ENCODE peak calls at places on chromosomes 16 and 17, in four cellular contexts. One of them, this sample, is unnamed.

GRCh38 chr17:44221072-44221861 is 1.8 kb upstream of the UBTF start:
- DNase-seq in lower lobe of right lung: peak; percentile 82
- DNase-seq in thoracic aorta: no peak
- DNase-seq in RWPE1: peak; percentile 70
- DNase-seq in this sample: peak; percentile 95

GRCh38 chr16:85321856-85322271 is 209.6 kb upstream of the CIBAR2 start:
- DNase-seq in RWPE1: no peak
- DNase-seq in lower lobe of right lung: peak; percentile 89
- DNase-seq in thoracic aorta: peak; percentile 95
- DNase-seq in this sample: no peak

GRCh38 chr17:55769625-55770000 is 18.8 kb downstream of the PCTP start:
- DNase-seq in thoracic aorta: no peak
- DNase-seq in RWPE1: peak; percentile 23
- DNase-seq in lower lobe of right lung: no peak
- DNase-seq in this sample: no peak

GRCh38 chr16:21156767-21157467 is 1.6 kb upstream of the LDAF1 start:
- DNase-seq in thoracic aorta: no peak
- DNase-seq in RWPE1: peak; percentile 70
- DNase-seq in lower lobe of right lung: no peak
- DNase-seq in this sample: no peak

GRCh38 chr17:59844884-59845594 is 47.7 kb downstream of the TUBD1 start:
- DNase-seq in RWPE1: no peak
- DNase-seq in thoracic aorta: no peak
- DNase-seq in lower lobe of right lung: no peak
- DNase-seq in this sample: no peak

GRCh38 chr17:20155258-20156195 is 146.4 kb downstream of the SPECC1 start:
- DNase-seq in thoracic aorta: peak; percentile 96
- DNase-seq in RWPE1: peak; percentile 96
- DNase-seq in lower lobe of right lung: peak; percentile 99
- DNase-seq in this sample: peak; percentile 99

GRCh38 chr16:643050-643368 is 1.4 kb downstream of the MCRIP2 start:
- DNase-seq in thoracic aorta: no peak
- DNase-seq in lower lobe of right lung: no peak
- DNase-seq in RWPE1: no peak
- DNase-seq in this sample: no peak

GRCh38 chr16:49492090-49492801 is 118.6 kb downstream of the C16orf78 start:
- DNase-seq in RWPE1: peak; percentile 30
- DNase-seq in lower lobe of right lung: peak; percentile 56
- DNase-seq in thoracic aorta: no peak
- DNase-seq in this sample: peak; percentile 82

GRCh38 chr16:78955206-78955605 is 645.3 kb downstream of the MAF start:
- DNase-seq in RWPE1: no peak
- DNase-seq in thoracic aorta: no peak
- DNase-seq in lower lobe of right lung: no peak
- DNase-seq in this sample: no peak

GRCh38 chr17:9298776-9299295 is 276.8 kb downstream of the STX8 start:
- DNase-seq in thoracic aorta: no peak
- DNase-seq in lower lobe of right lung: no peak
- DNase-seq in RWPE1: no peak
- DNase-seq in this sample: no peak

GRCh38 chr17:81422776-81423697 is 27.8 kb downstream of the BAHCC1 start:
- DNase-seq in RWPE1: peak; percentile 93
- DNase-seq in lower lobe of right lung: peak; percentile 77
- DNase-seq in thoracic aorta: peak; percentile 71
- DNase-seq in this sample: no peak

GRCh38 chr17:32279933-32280716 is 14.5 kb downstream of the RHBDL3 start:
- DNase-seq in thoracic aorta: no peak
- DNase-seq in RWPE1: no peak
- DNase-seq in lower lobe of right lung: no peak
- DNase-seq in this sample: no peak

GRCh38 chr17:2042355-2042929 is 620 bp downstream of the OVCA2 start:
- DNase-seq in lower lobe of right lung: no peak
- DNase-seq in RWPE1: no peak
- DNase-seq in thoracic aorta: no peak
- DNase-seq in this sample: no peak

GRCh38 chr17:33594000-33594399 is 300.9 kb upstream of the ASIC2 start:
- DNase-seq in RWPE1: no peak
- DNase-seq in thoracic aorta: no peak
- DNase-seq in lower lobe of right lung: no peak
- DNase-seq in this sample: no peak

GRCh38 chr16:5188318-5189025 is 90.9 kb upstream of the EEF2KMT start:
- DNase-seq in thoracic aorta: no peak
- DNase-seq in lower lobe of right lung: no peak
- DNase-seq in RWPE1: no peak
- DNase-seq in this sample: no peak

GRCh38 chr16:13021996-13022395 is 120.6 kb downstream of the SHISA9 start:
- DNase-seq in thoracic aorta: no peak
- DNase-seq in lower lobe of right lung: no peak
- DNase-seq in RWPE1: no peak
- DNase-seq in this sample: no peak

GRCh38 chr16:68289202-68289601 is 21.5 kb downstream of the SLC7A6OS start:
- DNase-seq in RWPE1: no peak
- DNase-seq in lower lobe of right lung: no peak
- DNase-seq in thoracic aorta: no peak
- DNase-seq in this sample: no peak

GRCh38 chr17:81221842-81222619 is 734 bp downstream of the CEP131 start:
- DNase-seq in RWPE1: no peak
- DNase-seq in lower lobe of right lung: no peak
- DNase-seq in thoracic aorta: no peak
- DNase-seq in this sample: no peak

GRCh38 chr17:67636312-67636711 is 81.4 kb upstream of the NOL11 start:
- DNase-seq in RWPE1: no peak
- DNase-seq in lower lobe of right lung: no peak
- DNase-seq in thoracic aorta: no peak
- DNase-seq in this sample: no peak

GRCh38 chr17:1158879-1159278 is 20.9 kb downstream of the ABR start:
- DNase-seq in lower lobe of right lung: no peak
- DNase-seq in RWPE1: no peak
- DNase-seq in thoracic aorta: no peak
- DNase-seq in this sample: no peak

GRCh38 chr16:46947900-46948547 is 25.4 kb downstream of the DNAJA2 start:
- DNase-seq in RWPE1: peak; percentile 52
- DNase-seq in lower lobe of right lung: no peak
- DNase-seq in thoracic aorta: no peak
- DNase-seq in this sample: no peak

GRCh38 chr17:42342242-42343008 is 45.8 kb downstream of the STAT3 start:
- DNase-seq in RWPE1: no peak
- DNase-seq in lower lobe of right lung: no peak
- DNase-seq in thoracic aorta: no peak
- DNase-seq in this sample: no peak

GRCh38 chr17:63943745-63944144 is 11.6 kb upstream of the CD79B start:
- DNase-seq in lower lobe of right lung: no peak
- DNase-seq in RWPE1: no peak
- DNase-seq in thoracic aorta: no peak
- DNase-seq in this sample: no peak

GRCh38 chr16:77679336-77679735 is 43.0 kb upstream of the NUDT7 start:
- DNase-seq in RWPE1: no peak
- DNase-seq in thoracic aorta: no peak
- DNase-seq in lower lobe of right lung: no peak
- DNase-seq in this sample: no peak

GRCh38 chr17:7914771-7915610 is 1.1 kb downstream of the RNF227 start:
- DNase-seq in thoracic aorta: no peak
- DNase-seq in RWPE1: peak; percentile 42
- DNase-seq in lower lobe of right lung: no peak
- DNase-seq in this sample: no peak

GRCh38 chr16:50251375-50252081 is 14.8 kb upstream of the ADCY7 start:
- DNase-seq in lower lobe of right lung: no peak
- DNase-seq in RWPE1: no peak
- DNase-seq in thoracic aorta: no peak
- DNase-seq in this sample: peak; percentile 92

GRCh38 chr16:31577411-31577810 is 49.7 kb downstream of the AHSP start:
- DNase-seq in RWPE1: no peak
- DNase-seq in thoracic aorta: no peak
- DNase-seq in lower lobe of right lung: no peak
- DNase-seq in this sample: no peak

GRCh38 chr17:77738666-77739531 is 219.6 kb upstream of the TNRC6C start:
- DNase-seq in RWPE1: no peak
- DNase-seq in lower lobe of right lung: no peak
- DNase-seq in thoracic aorta: no peak
- DNase-seq in this sample: no peak

GRCh38 chr16:74034862-74035261 is 261.8 kb upstream of the PSMD7 start:
- DNase-seq in RWPE1: peak; percentile 16
- DNase-seq in lower lobe of right lung: no peak
- DNase-seq in thoracic aorta: no peak
- DNase-seq in this sample: no peak

GRCh38 chr17:7144203-7144602 is 29.6 kb upstream of the ASGR2 start:
- DNase-seq in lower lobe of right lung: no peak
- DNase-seq in thoracic aorta: no peak
- DNase-seq in RWPE1: no peak
- DNase-seq in this sample: no peak

GRCh38 chr16:69411064-69411985 is 13.1 kb upstream of the CYB5B start:
- DNase-seq in RWPE1: no peak
- DNase-seq in thoracic aorta: no peak
- DNase-seq in lower lobe of right lung: no peak
- DNase-seq in this sample: no peak

GRCh38 chr17:65364408-65364807 is 197.0 kb downstream of the AXIN2 start:
- DNase-seq in RWPE1: no peak
- DNase-seq in thoracic aorta: no peak
- DNase-seq in lower lobe of right lung: no peak
- DNase-seq in this sample: no peak

GRCh38 chr16:11673091-11674000 is 5.1 kb downstream of the SNN start:
- DNase-seq in RWPE1: no peak
- DNase-seq in lower lobe of right lung: no peak
- DNase-seq in thoracic aorta: no peak
- DNase-seq in this sample: peak; percentile 90

GRCh38 chr17:56598471-56598870 is 5.0 kb downstream of the NOG start:
- DNase-seq in lower lobe of right lung: no peak
- DNase-seq in RWPE1: no peak
- DNase-seq in thoracic aorta: no peak
- DNase-seq in this sample: no peak

GRCh38 chr17:67542219-67543114 is 165.4 kb downstream of the PITPNC1 start:
- DNase-seq in thoracic aorta: no peak
- DNase-seq in lower lobe of right lung: no peak
- DNase-seq in RWPE1: no peak
- DNase-seq in this sample: no peak

GRCh38 chr16:81889896-81890634 is 111.0 kb downstream of the PLCG2 start:
- DNase-seq in RWPE1: peak; percentile 75
- DNase-seq in lower lobe of right lung: no peak
- DNase-seq in thoracic aorta: no peak
- DNase-seq in this sample: no peak

GRCh38 chr17:36183001-36183810 is 6.8 kb upstream of the TBC1D3B start:
- DNase-seq in lower lobe of right lung: peak; percentile 73
- DNase-seq in thoracic aorta: no peak
- DNase-seq in RWPE1: peak; percentile 72
- DNase-seq in this sample: peak; percentile 98

GRCh38 chr17:42632949-42633444 is 23.5 kb downstream of the TUBG1 start:
- DNase-seq in lower lobe of right lung: no peak
- DNase-seq in thoracic aorta: no peak
- DNase-seq in RWPE1: no peak
- DNase-seq in this sample: no peak

GRCh38 chr17:39357488-39357887 is 43.9 kb downstream of the FBXL20 start:
- DNase-seq in thoracic aorta: no peak
- DNase-seq in RWPE1: no peak
- DNase-seq in lower lobe of right lung: no peak
- DNase-seq in this sample: no peak
- TF ChIP-seq CTCF in thoracic aorta: no peak
- TF ChIP-seq CTCF in RWPE1: no peak
- TF ChIP-seq CTCF in lower lobe of right lung: no peak
- TF ChIP-seq CTCF in this sample: no peak

GRCh38 chr16:53234836-53235235 is 180.0 kb downstream of the CHD9 start:
- DNase-seq in lower lobe of right lung: no peak
- DNase-seq in thoracic aorta: no peak
- DNase-seq in RWPE1: no peak
- DNase-seq in this sample: no peak

GRCh38 chr16:53235851-53236250 is 181.1 kb downstream of the CHD9 start:
- DNase-seq in RWPE1: no peak
- DNase-seq in lower lobe of right lung: no peak
- DNase-seq in thoracic aorta: no peak
- DNase-seq in this sample: no peak

GRCh38 chr16:53232826-53233529 is 178.2 kb downstream of the CHD9 start:
- DNase-seq in lower lobe of right lung: no peak
- DNase-seq in thoracic aorta: no peak
- DNase-seq in RWPE1: no peak
- DNase-seq in this sample: no peak
- TF ChIP-seq CTCF in lower lobe of right lung: no peak
- TF ChIP-seq CTCF in thoracic aorta: no peak
- TF ChIP-seq CTCF in RWPE1: no peak
- TF ChIP-seq CTCF in this sample: no peak

GRCh38 chr16:51814617-51815016 is 663.5 kb upstream of the SALL1 start:
- DNase-seq in RWPE1: no peak
- DNase-seq in thoracic aorta: no peak
- DNase-seq in lower lobe of right lung: no peak
- DNase-seq in this sample: no peak

GRCh38 chr16:51815527-51815926 is 664.5 kb upstream of the SALL1 start:
- DNase-seq in RWPE1: no peak
- DNase-seq in lower lobe of right lung: no peak
- DNase-seq in thoracic aorta: no peak
- DNase-seq in this sample: no peak

GRCh38 chr16:51816929-51817328 is 665.9 kb upstream of the SALL1 start:
- DNase-seq in RWPE1: no peak
- DNase-seq in lower lobe of right lung: no peak
- DNase-seq in thoracic aorta: no peak
- DNase-seq in this sample: no peak

GRCh38 chr16:51812945-51813344 is 661.9 kb upstream of the SALL1 start:
- DNase-seq in thoracic aorta: no peak
- DNase-seq in lower lobe of right lung: no peak
- DNase-seq in RWPE1: no peak
- DNase-seq in this sample: no peak

DNA sequence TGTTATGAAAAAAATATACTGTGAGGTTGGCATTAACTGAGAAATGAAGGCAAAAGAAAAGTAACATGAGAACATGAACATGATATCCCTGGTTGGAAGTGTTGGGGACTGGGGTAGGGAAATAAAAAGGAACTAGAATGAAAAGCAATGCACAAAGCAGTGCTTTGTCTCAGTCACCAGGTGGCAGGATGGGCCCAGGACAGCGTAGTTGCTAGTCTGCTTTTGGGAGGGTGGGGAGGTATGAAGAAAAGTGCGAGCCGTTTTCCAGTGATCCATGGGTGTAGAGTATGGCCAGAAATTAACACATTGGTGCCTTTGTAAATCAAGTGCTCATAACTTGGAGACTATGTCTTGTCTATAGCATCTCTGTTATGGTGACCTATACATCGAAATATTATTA is 662.5 kb upstream of the SALL1 start:
- DNase-seq in lower lobe of right lung: no peak
- DNase-seq in RWPE1: no peak
- DNase-seq in thoracic aorta: no peak
- DNase-seq in this sample: no peak
- TF ChIP-seq CTCF in lower lobe of right lung: no peak
- TF ChIP-seq CTCF in RWPE1: no peak
- TF ChIP-seq CTCF in thoracic aorta: no peak
- TF ChIP-seq CTCF in this sample: peak; percentile 24

GRCh38 chr16:19175492-19176262 is 7.6 kb downstream of the SYT17 start:
- DNase-seq in RWPE1: no peak
- DNase-seq in thoracic aorta: no peak
- DNase-seq in lower lobe of right lung: no peak
- DNase-seq in this sample: no peak
- TF ChIP-seq CTCF in RWPE1: no peak
- TF ChIP-seq CTCF in thoracic aorta: no peak
- TF ChIP-seq CTCF in lower lobe of right lung: no peak
- TF ChIP-seq CTCF in this sample: no peak

This sample was measured in chondrocyte.